ENCODE peak calls at places on chromosomes 6 and 20, in six cellular contexts. V is upper lobe of left lung, D is GM12878, T is A549, U is HepG2, H is K562. N is an unnamed sample.

GRCh38 chr6:93087606-93088005 is 331.8 kb downstream of the EPHA7 start:
- ATAC-seq in V (no peak), U (no peak), H (no peak), D (no peak), T (no peak), N (no peak)

GRCh38 chr6:36913082-36913481 is 27.3 kb downstream of the C6orf89 start:
- ATAC-seq in V (no peak), H (no peak), T (no peak), U (no peak), D (peak), N (no peak)

GRCh38 chr6:118495639-118496296 is 52.3 kb upstream of the PLN start:
- ATAC-seq in T (no peak), V (no peak), H (no peak), U (no peak), D (no peak), N (no peak)

GRCh38 chr6:37137201-37137880 is 32.6 kb upstream of the PIM1 start:
- ATAC-seq in V (peak), U (peak), H (peak), T (peak), D (peak), N (peak)

GRCh38 chr6:150394053-150394875 is 25.5 kb downstream of the IYD start:
- ATAC-seq in U (no peak), D (no peak), H (no peak), V (peak), T (no peak), N (no peak)

GRCh38 chr6:25007269-25007699 is 71.5 kb upstream of the RIPOR2 start:
- ATAC-seq in D (peak), V (no peak), U (no peak), T (no peak), H (no peak), N (no peak)

GRCh38 chr20:63968136-63968927 is 1.4 kb downstream of the ZNF512B start:
- ATAC-seq in T (no peak), H (peak), V (no peak), U (no peak), D (peak), N (no peak)

GRCh38 chr20:62318411-62319345 is 15.9 kb downstream of the ADRM1 start:
- ATAC-seq in T (peak), D (no peak), U (peak), H (no peak), V (no peak), N (no peak)

GRCh38 chr20:39795401-39796272 is 833.5 kb downstream of the DHX35 start:
- ATAC-seq in V (no peak), T (no peak), H (no peak), U (no peak), D (no peak), N (peak)

GRCh38 chr20:39799366-39799965 is 837.3 kb downstream of the DHX35 start:
- ATAC-seq in V (no peak), D (peak), T (no peak), H (no peak), U (no peak), N (no peak)

GRCh38 chr20:39800111-39800510 is 838.0 kb downstream of the DHX35 start:
- ATAC-seq in U (no peak), T (no peak), H (no peak), V (no peak), D (peak), N (no peak)

GRCh38 chr20:39800548-39800947 is 838.4 kb downstream of the DHX35 start:
- ATAC-seq in U (no peak), V (no peak), T (peak), H (no peak), D (peak), N (peak)
- TF ChIP-seq EP300 in U (no peak), V (no peak), T (no peak), H (no peak), D (no peak), N (no peak)

GRCh38 chr20:32450484-32451061 is 92.4 kb downstream of the ASXL1 start:
- ATAC-seq in H (no peak), V (no peak), U (no peak), T (no peak), D (no peak), N (no peak)
- H3K27ac ChIP-seq in H (no peak), V (no peak), U (no peak), T (peak), D (no peak), N (peak)

DNA sequence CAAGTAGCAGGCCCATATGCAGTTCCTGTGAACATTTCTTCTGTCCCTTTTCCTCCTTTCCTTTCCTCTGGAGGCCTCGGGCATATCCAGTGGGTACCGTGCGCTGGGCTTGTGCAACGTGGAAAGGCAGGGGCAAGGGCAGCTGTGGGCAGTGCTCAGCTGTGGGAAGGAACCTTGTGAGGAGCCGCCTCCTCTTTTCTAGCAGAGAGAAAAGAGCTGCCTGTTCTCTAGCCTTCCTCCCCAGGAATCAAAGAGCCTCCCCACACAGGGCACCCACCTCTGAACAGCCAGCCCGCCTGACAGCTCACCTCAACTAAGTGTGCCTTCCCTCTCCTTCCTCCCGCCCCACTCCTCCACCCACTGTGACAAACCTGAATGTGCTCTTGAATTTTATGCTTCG is 143.3 kb upstream of the HDDC2 start:
- ATAC-seq in H (no peak), D (no peak), U (peak), V (peak), T (no peak), N (no peak)
- TF ChIP-seq EP300 in H (no peak), D (no peak), U (no peak), V (no peak), T (no peak), N (no peak)

GRCh38 chr20:36758276-36758675 is 12.4 kb upstream of the NDRG3 start:
- ATAC-seq in H (no peak), U (no peak), T (no peak), D (no peak), V (no peak), N (no peak)

GRCh38 chr20:36756482-36756881 is 10.6 kb upstream of the NDRG3 start:
- ATAC-seq in H (no peak), V (no peak), T (no peak), U (no peak), D (no peak), N (no peak)

GRCh38 chr20:36760647-36761046 is 12.9 kb downstream of the DSN1 start:
- ATAC-seq in H (no peak), U (peak), V (no peak), T (peak), D (no peak), N (no peak)

GRCh38 chr20:36761125-36761524 is 12.4 kb downstream of the DSN1 start:
- ATAC-seq in T (no peak), H (no peak), V (no peak), D (no peak), U (no peak), N (no peak)
- H3K27ac ChIP-seq in T (peak), H (no peak), V (no peak), D (no peak), U (peak), N (no peak)